ENCODE peak calls at places on chromosomes 3 and 15, in ten cellular contexts. Z is IMR-90, T is Peyer's patch, B is upper lobe of left lung, H is suprapubic skin, C is heart left ventricle, W is thyroid gland, F is esophagus squamous epithelium, G is uterus, P is A549. R is an unnamed sample.

GRCh38 chr3:172341482-172342059 is 106.7 kb downstream of the GHSR start:
- DNase-seq in Z (peak), T (no peak), B (no peak), H (no peak), C (no peak), W (no peak), F (no peak), G (no peak), P (peak), R (no peak)

GRCh38 chr3:277873-278272 is 81.3 kb downstream of the CHL1 start:
- DNase-seq in Z (no peak), T (peak), B (no peak), H (no peak), C (no peak), W (no peak), F (no peak), G (no peak), P (no peak), R (no peak)

GRCh38 chr3:148992027-148992634 is 791 bp downstream of the GYG1 start:
- DNase-seq in Z (no peak), T (peak), B (peak), H (no peak), C (peak), W (peak), F (no peak), G (peak), P (peak), R (peak)

GRCh38 chr3:73729969-73730440 is 105.3 kb upstream of the PDZRN3 start:
- DNase-seq in Z (peak), T (no peak), B (peak), H (no peak), C (no peak), W (no peak), F (no peak), G (no peak), P (no peak), R (peak)

GRCh38 chr3:72177075-72178050 is 392.4 kb upstream of the PROK2 start:
- DNase-seq in Z (peak), T (no peak), B (peak), H (no peak), C (peak), W (no peak), F (no peak), G (peak), P (no peak), R (no peak)

GRCh38 chr15:33735637-33736247 is 232.6 kb upstream of the CHRM5 start:
- DNase-seq in Z (peak), T (no peak), B (no peak), H (no peak), C (no peak), W (peak), F (no peak), G (no peak), P (peak), R (peak)

GRCh38 chr3:23435904-23436303 is 232.8 kb downstream of the UBE2E2 start:
- DNase-seq in Z (no peak), T (no peak), B (no peak), H (no peak), C (no peak), W (no peak), F (no peak), G (no peak), P (no peak), R (no peak)

GRCh38 chr3:131547585-131547984 is 44.8 kb upstream of the MRPL3 start:
- DNase-seq in Z (no peak), T (no peak), B (no peak), H (no peak), C (no peak), W (no peak), F (no peak), G (no peak), P (no peak), R (no peak)

GRCh38 chr15:101723161-101723873 is 956 bp downstream of the TARS3 start:
- DNase-seq in Z (peak), T (peak), B (no peak), H (no peak), C (no peak), W (no peak), F (no peak), G (no peak), P (no peak), R (no peak)

GRCh38 chr3:65751123-65751700 is 287.5 kb downstream of the MAGI1 start:
- DNase-seq in Z (peak), T (no peak), B (peak), H (no peak), C (no peak), W (peak), F (no peak), G (peak), P (peak), R (peak)

GRCh38 chr3:187809979-187810568 is 64.8 kb upstream of the BCL6 start:
- DNase-seq in Z (no peak), T (no peak), B (no peak), H (no peak), C (no peak), W (no peak), F (no peak), G (no peak), P (peak), R (no peak)

GRCh38 chr15:52677593-52677992 is 1.6 kb downstream of the ATOSA start:
- DNase-seq in Z (no peak), T (no peak), B (no peak), H (no peak), C (no peak), W (no peak), F (no peak), G (no peak), P (peak), R (no peak)

GRCh38 chr3:43909149-43909548 is 218.4 kb downstream of the ABHD5 start:
- DNase-seq in Z (peak), T (no peak), B (no peak), H (no peak), C (no peak), W (no peak), F (no peak), G (no peak), P (no peak), R (no peak)

DNA sequence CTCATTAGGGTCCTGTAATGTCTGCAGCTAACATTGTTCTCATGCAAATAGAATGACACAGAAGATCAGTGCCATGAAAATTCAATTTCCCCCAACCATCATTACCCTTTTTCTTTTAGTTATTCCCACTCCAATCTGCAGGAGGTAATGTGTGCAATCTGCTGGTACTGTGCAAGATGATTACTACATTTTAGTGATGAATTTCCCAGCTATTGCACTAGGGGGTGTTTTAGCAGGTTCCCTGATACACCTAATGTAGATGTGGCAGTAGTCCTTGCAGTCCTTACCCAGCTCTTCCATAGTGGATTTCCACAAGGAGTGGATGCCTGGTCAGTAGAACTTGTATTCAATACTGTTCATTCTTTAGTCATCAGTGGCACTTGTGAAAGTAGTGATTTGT is 119.3 kb downstream of the ROBO2 start:
- DNase-seq in Z (no peak), T (no peak), B (no peak), H (no peak), C (no peak), W (no peak), F (no peak), G (no peak), P (peak), R (no peak)
- TF ChIP-seq CTCF in Z (no peak), T (no peak), B (no peak), H (no peak), C (no peak), W (no peak), F (no peak), G (no peak), P (no peak), R (no peak)

DNA sequence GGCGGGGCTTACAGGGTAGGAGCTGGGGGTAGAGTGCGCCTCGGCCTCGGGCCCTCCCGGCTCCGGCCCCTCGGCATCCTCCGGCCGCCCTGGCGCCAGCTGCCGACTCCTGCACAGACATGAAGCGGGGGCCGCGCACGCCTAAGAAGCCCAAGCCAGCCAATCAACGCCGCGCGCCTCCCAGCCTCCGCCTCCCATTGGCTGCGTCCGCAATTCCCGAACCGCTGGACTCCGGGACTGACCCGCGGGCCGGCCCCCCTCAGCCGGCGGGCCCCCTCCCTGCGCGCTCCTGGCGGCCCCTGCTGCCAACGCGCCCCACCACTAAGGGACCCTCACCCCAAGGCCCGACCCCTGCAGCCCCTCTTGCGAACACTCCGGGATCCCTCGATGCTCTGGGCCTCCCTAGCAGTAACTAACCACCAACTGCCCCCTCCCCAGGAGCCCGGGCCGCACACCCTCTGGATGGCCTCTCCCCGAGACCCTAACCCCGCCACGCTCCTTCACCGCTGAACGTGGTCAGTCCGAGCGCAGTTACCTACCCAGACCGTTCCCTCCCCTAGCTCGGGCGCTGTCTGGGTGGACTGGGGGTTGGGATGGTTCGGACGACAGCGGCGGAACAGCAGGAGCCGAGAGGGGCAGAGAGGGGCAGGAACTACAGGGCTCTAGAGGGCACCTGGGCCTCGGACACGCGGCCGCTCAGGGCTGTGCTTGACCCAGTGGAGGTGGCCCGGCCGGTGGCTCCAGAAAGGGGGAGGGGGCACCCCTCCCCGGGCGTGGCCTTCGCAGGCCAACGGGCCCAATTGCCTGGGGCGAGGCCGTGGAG is 5.0 kb downstream of the GATA2 start:
- DNase-seq in Z (peak), T (no peak), B (peak), H (no peak), C (peak), W (peak), F (no peak), G (peak), P (peak), R (peak)
- TF ChIP-seq POLR2A in Z (peak), T (peak), B (peak), H (peak), C (peak), W (no peak), F (peak), G (peak), P (peak), R (peak)

DNA sequence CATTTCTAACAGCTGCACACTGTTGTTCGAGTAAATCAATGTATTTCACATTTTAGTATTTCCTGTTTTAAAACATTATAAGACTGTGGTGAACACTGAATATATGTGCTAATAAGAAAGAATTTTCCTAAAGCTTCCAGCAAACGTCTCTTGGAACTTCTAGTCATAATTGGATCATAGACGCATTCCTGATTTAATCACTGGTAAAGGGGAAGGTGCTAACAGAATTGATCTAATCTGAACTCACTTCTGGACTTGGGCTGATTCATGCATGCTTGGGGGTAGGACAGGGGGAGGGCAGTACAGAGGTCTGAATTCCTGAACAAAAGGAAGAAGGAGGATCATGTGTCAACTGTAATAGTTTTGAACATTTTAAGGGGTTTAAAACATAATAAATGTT is 7.3 kb upstream of the LEKR1 start:
- DNase-seq in Z (peak), T (no peak), B (no peak), H (no peak), C (no peak), W (no peak), F (no peak), G (no peak), P (peak), R (no peak)
- H3K27ac ChIP-seq in Z (peak), T (no peak), B (no peak), H (no peak), C (no peak), W (no peak), F (no peak), G (no peak), P (peak), R (no peak)

GRCh38 chr15:57463360-57463759 is 87.1 kb downstream of the CGNL1 start:
- DNase-seq in Z (no peak), T (no peak), B (no peak), H (no peak), C (no peak), W (no peak), F (no peak), G (no peak), P (no peak), R (no peak)

GRCh38 chr15:57461541-57461940 is 85.2 kb downstream of the CGNL1 start:
- DNase-seq in Z (no peak), T (no peak), B (no peak), H (no peak), C (no peak), W (peak), F (no peak), G (no peak), P (no peak), R (no peak)

GRCh38 chr15:57468486-57468885 is 92.2 kb downstream of the CGNL1 start:
- DNase-seq in Z (no peak), T (no peak), B (no peak), H (no peak), C (no peak), W (no peak), F (no peak), G (no peak), P (no peak), R (no peak)

GRCh38 chr15:57462391-57462790 is 86.1 kb downstream of the CGNL1 start:
- DNase-seq in Z (peak), T (no peak), B (no peak), H (no peak), C (no peak), W (no peak), F (no peak), G (no peak), P (no peak), R (no peak)

GRCh38 chr15:57464480-57464879 is 88.2 kb downstream of the CGNL1 start:
- DNase-seq in Z (no peak), T (no peak), B (no peak), H (no peak), C (no peak), W (no peak), F (no peak), G (no peak), P (no peak), R (no peak)
- TF ChIP-seq CTCF in Z (no peak), T (no peak), B (no peak), H (no peak), C (no peak), W (no peak), F (no peak), G (no peak), P (no peak), R (no peak)

GRCh38 chr15:83928392-83928734 is 274.4 kb downstream of the ADAMTSL3 start:
- DNase-seq in Z (no peak), T (no peak), B (no peak), H (no peak), C (no peak), W (no peak), F (no peak), G (no peak), P (no peak), R (no peak)

GRCh38 chr15:83928878-83929418 is 275.0 kb downstream of the ADAMTSL3 start:
- DNase-seq in Z (no peak), T (no peak), B (no peak), H (no peak), C (no peak), W (no peak), F (no peak), G (no peak), P (no peak), R (no peak)

GRCh38 chr15:83929619-83930018 is 275.7 kb downstream of the ADAMTSL3 start:
- DNase-seq in Z (no peak), T (no peak), B (no peak), H (no peak), C (no peak), W (no peak), F (no peak), G (no peak), P (no peak), R (no peak)

GRCh38 chr15:83930392-83930791 is 276.5 kb downstream of the ADAMTSL3 start:
- DNase-seq in Z (no peak), T (no peak), B (no peak), H (no peak), C (no peak), W (no peak), F (no peak), G (no peak), P (no peak), R (no peak)

GRCh38 chr15:83930813-83931212 is 276.9 kb downstream of the ADAMTSL3 start:
- DNase-seq in Z (no peak), T (no peak), B (no peak), H (no peak), C (no peak), W (no peak), F (no peak), G (peak), P (peak), R (no peak)
- TF ChIP-seq POLR2A in Z (no peak), T (no peak), B (no peak), H (no peak), C (no peak), W (no peak), F (no peak), G (no peak), P (no peak), R (no peak)

GRCh38 chr15:77528968-77529319 is 103.8 kb downstream of the LINGO1 start:
- DNase-seq in Z (no peak), T (no peak), B (no peak), H (no peak), C (peak), W (no peak), F (no peak), G (no peak), P (no peak), R (no peak)

GRCh38 chr15:77529394-77530159 is 103.1 kb downstream of the LINGO1 start:
- DNase-seq in Z (no peak), T (no peak), B (no peak), H (no peak), C (peak), W (no peak), F (no peak), G (no peak), P (no peak), R (no peak)

GRCh38 chr15:77532067-77532710 is 100.5 kb downstream of the LINGO1 start:
- DNase-seq in Z (no peak), T (no peak), B (no peak), H (no peak), C (peak), W (no peak), F (no peak), G (no peak), P (no peak), R (no peak)

GRCh38 chr15:77531191-77532000 is 101.3 kb downstream of the LINGO1 start:
- DNase-seq in Z (no peak), T (no peak), B (no peak), H (no peak), C (peak), W (no peak), F (no peak), G (no peak), P (no peak), R (no peak)

GRCh38 chr15:77530576-77530975 is 102.1 kb downstream of the LINGO1 start:
- DNase-seq in Z (no peak), T (no peak), B (no peak), H (no peak), C (peak), W (no peak), F (no peak), G (no peak), P (no peak), R (no peak)
- H3K27ac ChIP-seq in Z (no peak), T (no peak), B (no peak), H (no peak), C (no peak), W (no peak), F (no peak), G (no peak), P (no peak), R (no peak)

DNA sequence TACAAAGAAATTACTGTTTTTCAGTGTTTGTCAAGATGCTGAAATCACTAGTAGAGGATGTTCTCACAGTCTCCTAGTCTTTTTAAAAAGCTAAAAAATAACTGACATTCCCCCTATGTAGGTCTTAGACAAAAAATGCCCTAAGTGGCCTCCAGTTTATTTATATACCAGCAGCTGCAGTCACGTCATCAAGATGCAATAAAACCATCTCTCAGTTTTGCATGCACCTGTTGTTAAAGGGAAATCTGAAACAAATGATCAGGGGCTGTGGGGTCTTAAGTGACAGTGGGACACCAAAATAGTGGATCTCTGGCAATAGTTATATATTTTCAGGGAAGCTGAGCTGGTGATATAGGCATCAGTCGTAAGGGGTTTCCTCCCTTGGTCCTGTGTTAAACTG is 146.5 kb upstream of the ARPP21 start:
- DNase-seq in Z (no peak), T (no peak), B (no peak), H (no peak), C (no peak), W (no peak), F (no peak), G (no peak), P (no peak), R (no peak)
- TF ChIP-seq CTCF in Z (no peak), T (no peak), B (no peak), H (no peak), C (no peak), W (no peak), F (no peak), G (no peak), P (no peak), R (no peak)

DNA sequence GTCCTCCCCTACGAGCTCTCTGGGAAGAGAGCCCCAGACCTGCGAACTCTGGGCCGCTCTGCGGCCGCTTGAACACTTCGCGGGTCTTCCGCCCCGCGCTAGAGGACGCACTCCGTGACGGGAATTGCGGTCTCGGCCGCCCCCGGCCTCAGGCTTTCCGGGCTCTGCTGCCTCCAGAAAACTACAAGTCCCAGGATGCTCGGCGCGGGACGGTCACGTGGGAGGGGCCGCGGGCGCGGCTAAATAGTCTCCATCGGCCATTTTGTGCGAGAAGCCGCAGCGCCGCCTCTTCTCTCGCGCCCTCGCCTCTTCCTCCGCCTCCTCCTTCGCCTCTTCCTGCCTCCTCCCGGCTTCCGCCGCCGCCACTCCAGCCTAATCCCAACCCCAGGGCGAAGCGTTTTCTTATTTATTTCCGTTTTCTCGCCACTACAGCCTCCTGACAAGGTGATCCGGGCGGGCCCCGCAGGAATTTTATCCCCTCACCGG is at the start of gene EIF1B:
- DNase-seq in Z (peak), T (peak), B (peak), H (peak), C (peak), W (peak), F (peak), G (peak), P (peak), R (peak)
- TF ChIP-seq POLR2A in Z (peak), T (peak), B (peak), H (peak), C (peak), W (peak), F (peak), G (peak), P (peak), R (peak)

GRCh38 chr3:10370429-10370828 is 49.5 kb upstream of the SEC13 start:
- DNase-seq in Z (peak), T (no peak), B (no peak), H (no peak), C (no peak), W (peak), F (no peak), G (no peak), P (no peak), R (no peak)
- H3K27ac ChIP-seq in Z (no peak), T (no peak), B (no peak), H (no peak), C (no peak), W (no peak), F (no peak), G (no peak), P (no peak), R (no peak)

R was measured in adrenal gland.